ENCODE peak calls at places on chromosomes 12 and 14, in eight cellular contexts. N is CD8-positive, alpha-beta T cell; L is natural killer cell treated with Interleukin-12 subunit alpha and Interleukin-12 subunit beta and Interleukin-15 and Interleukin-18, amount 100 ng/mL, for 72 hours; G is stimulated activated CD8-positive, alpha-beta memory T cell treated with anti-CD3 and anti-CD28 coated beads, Interleukin-15, amount 100 ng/mL, for 24 hours; D is left colon; H is foreskin fibroblast; Z is ovary; W is germinal center. I is an unnamed sample.

GRCh38 chr12:111121840-111122239 is 201.5 kb upstream of the MYL2 start:
- DNase-seq in N (no peak), L (no peak), G (no peak), D (no peak), H (no peak), Z (no peak), W (no peak), I (no peak)

GRCh38 chr12:75641031-75641780 is 129.8 kb upstream of the KRR1 start:
- DNase-seq in N (no peak), L (peak), G (no peak), D (no peak), H (peak), Z (no peak), W (peak), I (no peak)

GRCh38 chr12:52980773-52981423 is 25.4 kb upstream of the EIF4B start:
- DNase-seq in N (peak), L (peak), G (peak), D (peak), H (peak), Z (peak), W (peak), I (peak)

GRCh38 chr12:70091021-70091521 is 152.2 kb upstream of the CNOT2 start:
- DNase-seq in N (no peak), L (no peak), G (no peak), D (no peak), H (no peak), Z (no peak), W (no peak), I (no peak)

GRCh38 chr12:71393625-71394024 is 46.0 kb upstream of the LGR5 start:
- DNase-seq in N (no peak), L (no peak), G (no peak), D (no peak), H (no peak), Z (no peak), W (no peak), I (no peak)

GRCh38 chr12:121651381-121651780 is 18.1 kb downstream of the MORN3 start:
- DNase-seq in N (no peak), L (no peak), G (no peak), D (no peak), H (no peak), Z (no peak), W (no peak), I (no peak)

GRCh38 chr12:5388581-5389535 is 43.0 kb upstream of the NTF3 start:
- DNase-seq in N (no peak), L (no peak), G (no peak), D (no peak), H (peak), Z (no peak), W (no peak), I (no peak)

GRCh38 chr12:22527999-22528398 is 16.3 kb downstream of the C2CD5 start:
- DNase-seq in N (no peak), L (no peak), G (no peak), D (no peak), H (peak), Z (no peak), W (no peak), I (no peak)

GRCh38 chr12:120628919-120629318 is 11.5 kb upstream of the CABP1 start:
- DNase-seq in N (no peak), L (no peak), G (no peak), D (no peak), H (no peak), Z (no peak), W (no peak), I (no peak)

GRCh38 chr12:1591029-1591428 is 3.4 kb downstream of the FBXL14 start:
- DNase-seq in N (no peak), L (no peak), G (no peak), D (peak), H (peak), Z (no peak), W (peak), I (no peak)

GRCh38 chr12:55673638-55674037 is 34.1 kb downstream of the ITGA7 start:
- DNase-seq in N (no peak), L (no peak), G (no peak), D (no peak), H (no peak), Z (no peak), W (peak), I (no peak)

GRCh38 chr14:84454114-84454513 is 1075.8 kb upstream of the FLRT2 start:
- DNase-seq in N (no peak), L (no peak), G (no peak), D (no peak), H (no peak), Z (no peak), W (no peak), I (no peak)

GRCh38 chr12:92065018-92065499 is 80.6 kb downstream of the BTG1 start:
- DNase-seq in N (no peak), L (no peak), G (no peak), D (peak), H (peak), Z (no peak), W (no peak), I (no peak)

GRCh38 chr14:72759670-72760069 is 134.2 kb downstream of the DPF3 start:
- DNase-seq in N (no peak), L (no peak), G (no peak), D (no peak), H (no peak), Z (no peak), W (no peak), I (no peak)

GRCh38 chr12:5661820-5662219 is 229.9 kb downstream of the NTF3 start:
- DNase-seq in N (no peak), L (no peak), G (no peak), D (no peak), H (peak), Z (no peak), W (no peak), I (no peak)

GRCh38 chr12:106113042-106113441 is 25.7 kb downstream of the NUAK1 start:
- DNase-seq in N (no peak), L (no peak), G (no peak), D (no peak), H (no peak), Z (no peak), W (no peak), I (no peak)

I was measured in pancreas.